ENCODE peak calls at places on chromosome 3, in five cellular contexts. One of them, this sample, is unnamed.

GRCh38 chr3:185283374-185283935 is 29.6 kb upstream of the EHHADH start:
- DNase-seq in NCI-H774: no peak
- DNase-seq in amniotic stem cell: no peak
- DNase-seq in HFFc6: no peak
- DNase-seq in dermis microvascular lymphatic vessel endothelial cell: no peak
- DNase-seq in this sample: no peak

GRCh38 chr3:29064085-29064484 is 216.8 kb upstream of the RBMS3 start:
- DNase-seq in NCI-H774: no peak
- DNase-seq in amniotic stem cell: no peak
- DNase-seq in HFFc6: peak; percentile 71
- DNase-seq in dermis microvascular lymphatic vessel endothelial cell: no peak
- DNase-seq in this sample: peak; percentile 6

GRCh38 chr3:155411500-155412223 is 118.2 kb upstream of the STRIT1 start:
- DNase-seq in NCI-H774: no peak
- DNase-seq in amniotic stem cell: no peak
- DNase-seq in HFFc6: no peak
- DNase-seq in dermis microvascular lymphatic vessel endothelial cell: no peak
- DNase-seq in this sample: no peak

GRCh38 chr3:65342084-65342683 is 654.4 kb upstream of the ADAMTS9 start:
- DNase-seq in NCI-H774: no peak
- DNase-seq in amniotic stem cell: no peak
- DNase-seq in HFFc6: peak; percentile 14
- DNase-seq in dermis microvascular lymphatic vessel endothelial cell: peak; percentile 42
- DNase-seq in this sample: peak; percentile 4

GRCh38 chr3:100882571-100882981 is 110.6 kb downstream of the ABI3BP start:
- DNase-seq in NCI-H774: no peak
- DNase-seq in amniotic stem cell: no peak
- DNase-seq in HFFc6: no peak
- DNase-seq in dermis microvascular lymphatic vessel endothelial cell: peak; percentile 96
- DNase-seq in this sample: no peak

GRCh38 chr3:126544596-126545281 is 14.0 kb downstream of the C3orf22 start:
- DNase-seq in NCI-H774: no peak
- DNase-seq in amniotic stem cell: no peak
- DNase-seq in HFFc6: no peak
- DNase-seq in dermis microvascular lymphatic vessel endothelial cell: no peak
- DNase-seq in this sample: no peak

GRCh38 chr3:146160964-146161724 is at the start of gene PLOD2:
- DNase-seq in NCI-H774: peak; percentile 95
- DNase-seq in amniotic stem cell: peak; percentile 86
- DNase-seq in HFFc6: peak; percentile 85
- DNase-seq in dermis microvascular lymphatic vessel endothelial cell: no peak
- DNase-seq in this sample: peak; percentile 45

GRCh38 chr3:159273608-159274007 is 471.8 kb downstream of the MFSD1 start:
- DNase-seq in NCI-H774: no peak
- DNase-seq in amniotic stem cell: peak; percentile 8
- DNase-seq in HFFc6: peak; percentile 28
- DNase-seq in dermis microvascular lymphatic vessel endothelial cell: peak; percentile 24
- DNase-seq in this sample: no peak

GRCh38 chr3:50124363-50125226 is 30.5 kb upstream of the SEMA3F start:
- DNase-seq in NCI-H774: no peak
- DNase-seq in amniotic stem cell: no peak
- DNase-seq in HFFc6: no peak
- DNase-seq in dermis microvascular lymphatic vessel endothelial cell: no peak
- DNase-seq in this sample: no peak

GRCh38 chr3:46976326-46977190 is at the start of gene CCDC12:
- DNase-seq in NCI-H774: peak; percentile 77
- DNase-seq in amniotic stem cell: peak; percentile 98
- DNase-seq in HFFc6: peak; percentile 99
- DNase-seq in dermis microvascular lymphatic vessel endothelial cell: peak; percentile 97
- DNase-seq in this sample: peak; percentile 85

GRCh38 chr3:184237211-184237610 is 7.8 kb downstream of the VWA5B2 start:
- DNase-seq in NCI-H774: no peak
- DNase-seq in amniotic stem cell: no peak
- DNase-seq in HFFc6: no peak
- DNase-seq in dermis microvascular lymphatic vessel endothelial cell: no peak
- DNase-seq in this sample: no peak

GRCh38 chr3:47899495-47900108 is 96.7 kb downstream of the DHX30 start:
- DNase-seq in NCI-H774: no peak
- DNase-seq in amniotic stem cell: no peak
- DNase-seq in HFFc6: no peak
- DNase-seq in dermis microvascular lymphatic vessel endothelial cell: no peak
- DNase-seq in this sample: no peak

GRCh38 chr3:38311941-38312340 is 29.8 kb downstream of the SLC22A14 start:
- DNase-seq in NCI-H774: no peak
- DNase-seq in amniotic stem cell: no peak
- DNase-seq in HFFc6: no peak
- DNase-seq in dermis microvascular lymphatic vessel endothelial cell: no peak
- DNase-seq in this sample: no peak

GRCh38 chr3:38119802-38120689 is 16.9 kb downstream of the ACAA1 start:
- DNase-seq in NCI-H774: no peak
- DNase-seq in amniotic stem cell: no peak
- DNase-seq in HFFc6: no peak
- DNase-seq in dermis microvascular lymphatic vessel endothelial cell: no peak
- DNase-seq in this sample: no peak

GRCh38 chr3:120170223-120170622 is 76.0 kb upstream of the GSK3B start:
- DNase-seq in NCI-H774: no peak
- DNase-seq in amniotic stem cell: peak; percentile 47
- DNase-seq in HFFc6: peak; percentile 91
- DNase-seq in dermis microvascular lymphatic vessel endothelial cell: no peak
- DNase-seq in this sample: no peak

GRCh38 chr3:12750658-12751071 is 8.4 kb downstream of the TMEM40 start:
- DNase-seq in NCI-H774: no peak
- DNase-seq in amniotic stem cell: no peak
- DNase-seq in HFFc6: peak; percentile 83
- DNase-seq in dermis microvascular lymphatic vessel endothelial cell: no peak
- DNase-seq in this sample: no peak

GRCh38 chr3:179027326-179027900 is 44.2 kb downstream of the ZMAT3 start:
- DNase-seq in NCI-H774: no peak
- DNase-seq in amniotic stem cell: peak; percentile 5
- DNase-seq in HFFc6: no peak
- DNase-seq in dermis microvascular lymphatic vessel endothelial cell: no peak
- DNase-seq in this sample: no peak

GRCh38 chr3:134640872-134641470 is 9.9 kb downstream of the KY start:
- DNase-seq in NCI-H774: no peak
- DNase-seq in amniotic stem cell: no peak
- DNase-seq in HFFc6: peak; percentile 14
- DNase-seq in dermis microvascular lymphatic vessel endothelial cell: peak; percentile 14
- DNase-seq in this sample: no peak

GRCh38 chr3:187012609-187013051 is 82.3 kb downstream of the ST6GAL1 start:
- DNase-seq in NCI-H774: no peak
- DNase-seq in amniotic stem cell: no peak
- DNase-seq in HFFc6: no peak
- DNase-seq in dermis microvascular lymphatic vessel endothelial cell: peak; percentile 94
- DNase-seq in this sample: no peak

GRCh38 chr3:129131465-129132088 is 10.0 kb upstream of the RAB43 start:
- DNase-seq in NCI-H774: no peak
- DNase-seq in amniotic stem cell: no peak
- DNase-seq in HFFc6: no peak
- DNase-seq in dermis microvascular lymphatic vessel endothelial cell: no peak
- DNase-seq in this sample: no peak

GRCh38 chr3:41174703-41174964 is 24.7 kb upstream of the CTNNB1 start:
- DNase-seq in NCI-H774: no peak
- DNase-seq in amniotic stem cell: no peak
- DNase-seq in HFFc6: no peak
- DNase-seq in dermis microvascular lymphatic vessel endothelial cell: no peak
- DNase-seq in this sample: no peak

GRCh38 chr3:23455084-23455483 is 252.0 kb downstream of the UBE2E2 start:
- DNase-seq in NCI-H774: no peak
- DNase-seq in amniotic stem cell: no peak
- DNase-seq in HFFc6: peak; percentile 82
- DNase-seq in dermis microvascular lymphatic vessel endothelial cell: peak; percentile 53
- DNase-seq in this sample: no peak

GRCh38 chr3:138219255-138219654 is 32.2 kb downstream of the ARMC8 start:
- DNase-seq in NCI-H774: no peak
- DNase-seq in amniotic stem cell: no peak
- DNase-seq in HFFc6: no peak
- DNase-seq in dermis microvascular lymphatic vessel endothelial cell: no peak
- DNase-seq in this sample: no peak

GRCh38 chr3:99012051-99012450 is 110.6 kb upstream of the DCBLD2 start:
- DNase-seq in NCI-H774: no peak
- DNase-seq in amniotic stem cell: no peak
- DNase-seq in HFFc6: no peak
- DNase-seq in dermis microvascular lymphatic vessel endothelial cell: no peak
- DNase-seq in this sample: no peak

GRCh38 chr3:106056919-106057318 is 188.1 kb upstream of the CBLB start:
- DNase-seq in NCI-H774: no peak
- DNase-seq in amniotic stem cell: no peak
- DNase-seq in HFFc6: no peak
- DNase-seq in dermis microvascular lymphatic vessel endothelial cell: no peak
- DNase-seq in this sample: no peak

GRCh38 chr3:53243165-53243564 is 12.7 kb downstream of the TKT start:
- DNase-seq in NCI-H774: no peak
- DNase-seq in amniotic stem cell: no peak
- DNase-seq in HFFc6: peak; percentile 87
- DNase-seq in dermis microvascular lymphatic vessel endothelial cell: no peak
- DNase-seq in this sample: no peak

GRCh38 chr3:193791041-193792032 is 198.3 kb downstream of the OPA1 start:
- DNase-seq in NCI-H774: peak; percentile 50
- DNase-seq in amniotic stem cell: no peak
- DNase-seq in HFFc6: no peak
- DNase-seq in dermis microvascular lymphatic vessel endothelial cell: no peak
- DNase-seq in this sample: peak; percentile 27

GRCh38 chr3:12785096-12785495 is 11.4 kb upstream of the CAND2 start:
- DNase-seq in NCI-H774: no peak
- DNase-seq in amniotic stem cell: no peak
- DNase-seq in HFFc6: no peak
- DNase-seq in dermis microvascular lymphatic vessel endothelial cell: no peak
- DNase-seq in this sample: no peak

GRCh38 chr3:38907426-38907825 is 91.4 kb upstream of the SCN10A start:
- DNase-seq in NCI-H774: no peak
- DNase-seq in amniotic stem cell: no peak
- DNase-seq in HFFc6: peak; percentile 11
- DNase-seq in dermis microvascular lymphatic vessel endothelial cell: no peak
- DNase-seq in this sample: no peak

GRCh38 chr3:146517684-146518435 is 26.5 kb downstream of the PLSCR1 start:
- DNase-seq in NCI-H774: peak; percentile 57
- DNase-seq in amniotic stem cell: no peak
- DNase-seq in HFFc6: no peak
- DNase-seq in dermis microvascular lymphatic vessel endothelial cell: no peak
- DNase-seq in this sample: no peak

GRCh38 chr3:162390891-162391290 is 894.3 kb downstream of the OTOL1 start:
- DNase-seq in NCI-H774: no peak
- DNase-seq in amniotic stem cell: peak; percentile 35
- DNase-seq in HFFc6: peak; percentile 85
- DNase-seq in dermis microvascular lymphatic vessel endothelial cell: no peak
- DNase-seq in this sample: no peak

GRCh38 chr3:33687406-33688010 is 30.5 kb downstream of the CLASP2 start:
- DNase-seq in NCI-H774: no peak
- DNase-seq in amniotic stem cell: no peak
- DNase-seq in HFFc6: peak; percentile 51
- DNase-seq in dermis microvascular lymphatic vessel endothelial cell: no peak
- DNase-seq in this sample: no peak

GRCh38 chr3:127068871-127069270 is 86.0 kb downstream of the PLXNA1 start:
- DNase-seq in NCI-H774: no peak
- DNase-seq in amniotic stem cell: no peak
- DNase-seq in HFFc6: no peak
- DNase-seq in dermis microvascular lymphatic vessel endothelial cell: no peak
- DNase-seq in this sample: no peak

GRCh38 chr3:157130138-157130880 is 29.6 kb downstream of the CCNL1 start:
- DNase-seq in NCI-H774: no peak
- DNase-seq in amniotic stem cell: no peak
- DNase-seq in HFFc6: peak; percentile 57
- DNase-seq in dermis microvascular lymphatic vessel endothelial cell: no peak
- DNase-seq in this sample: peak; percentile 9

GRCh38 chr3:197549261-197549885 is 6.4 kb downstream of the BDH1 start:
- DNase-seq in NCI-H774: no peak
- DNase-seq in amniotic stem cell: no peak
- DNase-seq in HFFc6: no peak
- DNase-seq in dermis microvascular lymphatic vessel endothelial cell: no peak
- DNase-seq in this sample: no peak

GRCh38 chr3:71989165-71989564 is 204.2 kb upstream of the PROK2 start:
- DNase-seq in NCI-H774: no peak
- DNase-seq in amniotic stem cell: no peak
- DNase-seq in HFFc6: peak; percentile 72
- DNase-seq in dermis microvascular lymphatic vessel endothelial cell: no peak
- DNase-seq in this sample: no peak

This sample was measured in NCI-H748 treated with DMSO at 0.1 percent for 48 hours.